ENCODE peak calls at places on chromosomes 16 and 17, in six cellular contexts. One of them, this sample, is unnamed.

GRCh38 chr16:66503030-66503429 is 46.9 kb downstream of the TK2 start:
- DNase-seq in H9: no peak
- DNase-seq in IMR-90: no peak
- DNase-seq in H1: no peak
- DNase-seq in mesenchymal stem cell: no peak
- DNase-seq in neuronal stem cell: no peak
- DNase-seq in this sample: no peak

GRCh38 chr17:19019041-19019941 is 14.7 kb upstream of the FAM83G start:
- DNase-seq in H9: no peak
- DNase-seq in H1: no peak
- DNase-seq in neuronal stem cell: no peak
- DNase-seq in mesenchymal stem cell: no peak
- DNase-seq in IMR-90: no peak
- DNase-seq in this sample: no peak

GRCh38 chr16:87255866-87256265 is 61.3 kb downstream of the C16orf95 start:
- DNase-seq in mesenchymal stem cell: no peak
- DNase-seq in H9: no peak
- DNase-seq in H1: no peak
- DNase-seq in neuronal stem cell: no peak
- DNase-seq in IMR-90: no peak
- DNase-seq in this sample: no peak

GRCh38 chr16:65489531-65490023 is 367.7 kb upstream of the CDH11 start:
- DNase-seq in mesenchymal stem cell: no peak
- DNase-seq in neuronal stem cell: no peak
- DNase-seq in H1: no peak
- DNase-seq in H9: no peak
- DNase-seq in IMR-90: no peak
- DNase-seq in this sample: no peak

GRCh38 chr16:35752773-35753558 is 2293.6 kb downstream of the TP53TG3F start:
- DNase-seq in H1: no peak
- DNase-seq in neuronal stem cell: no peak
- DNase-seq in H9: no peak
- DNase-seq in IMR-90: no peak
- DNase-seq in mesenchymal stem cell: no peak
- DNase-seq in this sample: no peak

GRCh38 chr16:85356157-85356556 is 243.9 kb upstream of the CIBAR2 start:
- DNase-seq in H1: no peak
- DNase-seq in H9: no peak
- DNase-seq in mesenchymal stem cell: no peak
- DNase-seq in neuronal stem cell: no peak
- DNase-seq in IMR-90: no peak
- DNase-seq in this sample: no peak

GRCh38 chr17:75506134-75506533 is 9.2 kb downstream of the CASKIN2 start:
- DNase-seq in mesenchymal stem cell: no peak
- DNase-seq in neuronal stem cell: no peak
- DNase-seq in H9: no peak
- DNase-seq in H1: no peak
- DNase-seq in IMR-90: no peak
- DNase-seq in this sample: no peak

GRCh38 chr17:82571855-82572254 is 52.3 kb downstream of the FOXK2 start:
- DNase-seq in mesenchymal stem cell: no peak
- DNase-seq in H9: no peak
- DNase-seq in neuronal stem cell: no peak
- DNase-seq in IMR-90: no peak
- DNase-seq in H1: no peak
- DNase-seq in this sample: no peak

GRCh38 chr17:31329221-31329620 is 7.8 kb upstream of the EVI2A start:
- DNase-seq in H1: no peak
- DNase-seq in mesenchymal stem cell: peak
- DNase-seq in H9: no peak
- DNase-seq in IMR-90: peak
- DNase-seq in neuronal stem cell: no peak
- DNase-seq in this sample: peak

GRCh38 chr16:46830902-46831647 is at the start of gene C16orf87:
- DNase-seq in H9: peak
- DNase-seq in neuronal stem cell: peak
- DNase-seq in mesenchymal stem cell: peak
- DNase-seq in H1: peak
- DNase-seq in IMR-90: peak
- DNase-seq in this sample: peak
- H4K91ac ChIP-seq in H9: no peak
- H4K91ac ChIP-seq in neuronal stem cell: no peak
- H4K91ac ChIP-seq in mesenchymal stem cell: peak
- H4K91ac ChIP-seq in H1: no peak
- H4K91ac ChIP-seq in IMR-90: peak
- H4K91ac ChIP-seq in this sample: peak

GRCh38 chr16:15415411-15416070 is 18.8 kb upstream of the BMERB1 start:
- DNase-seq in mesenchymal stem cell: no peak
- DNase-seq in H1: no peak
- DNase-seq in IMR-90: peak
- DNase-seq in H9: no peak
- DNase-seq in neuronal stem cell: no peak
- DNase-seq in this sample: no peak
- H3K4me2 ChIP-seq in mesenchymal stem cell: no peak
- H3K4me2 ChIP-seq in H1: no peak
- H3K4me2 ChIP-seq in IMR-90: no peak
- H3K4me2 ChIP-seq in H9: no peak
- H3K4me2 ChIP-seq in neuronal stem cell: no peak
- H3K4me2 ChIP-seq in this sample: no peak

GRCh38 chr16:30896203-30896889 is at the start of gene CTF1:
- DNase-seq in neuronal stem cell: peak
- DNase-seq in H1: peak
- DNase-seq in mesenchymal stem cell: peak
- DNase-seq in IMR-90: peak
- DNase-seq in H9: peak
- DNase-seq in this sample: peak
- H2BK120ac ChIP-seq in neuronal stem cell: peak
- H2BK120ac ChIP-seq in H1: no peak
- H2BK120ac ChIP-seq in mesenchymal stem cell: peak
- H2BK120ac ChIP-seq in IMR-90: peak
- H2BK120ac ChIP-seq in H9: no peak
- H2BK120ac ChIP-seq in this sample: peak

GRCh38 chr17:39145143-39145542 is 6.3 kb downstream of the PLXDC1 start:
- DNase-seq in mesenchymal stem cell: no peak
- DNase-seq in H9: no peak
- DNase-seq in H1: no peak
- DNase-seq in neuronal stem cell: no peak
- DNase-seq in IMR-90: no peak
- DNase-seq in this sample: no peak
- H4K91ac ChIP-seq in mesenchymal stem cell: peak
- H4K91ac ChIP-seq in H9: no peak
- H4K91ac ChIP-seq in H1: no peak
- H4K91ac ChIP-seq in neuronal stem cell: no peak
- H4K91ac ChIP-seq in IMR-90: no peak
- H4K91ac ChIP-seq in this sample: no peak

GRCh38 chr17:32870027-32870670 is 6.8 kb downstream of the MYO1D start:
- DNase-seq in IMR-90: no peak
- DNase-seq in neuronal stem cell: no peak
- DNase-seq in H1: no peak
- DNase-seq in H9: no peak
- DNase-seq in mesenchymal stem cell: peak
- DNase-seq in this sample: no peak
- H3K4me2 ChIP-seq in IMR-90: no peak
- H3K4me2 ChIP-seq in neuronal stem cell: no peak
- H3K4me2 ChIP-seq in H1: no peak
- H3K4me2 ChIP-seq in H9: no peak
- H3K4me2 ChIP-seq in mesenchymal stem cell: no peak
- H3K4me2 ChIP-seq in this sample: no peak

GRCh38 chr16:29687755-29688154 is 8.8 kb downstream of the QPRT start:
- DNase-seq in neuronal stem cell: no peak
- DNase-seq in H9: no peak
- DNase-seq in H1: no peak
- DNase-seq in IMR-90: no peak
- DNase-seq in mesenchymal stem cell: no peak
- DNase-seq in this sample: peak
- H2BK120ac ChIP-seq in neuronal stem cell: no peak
- H2BK120ac ChIP-seq in H9: no peak
- H2BK120ac ChIP-seq in H1: peak
- H2BK120ac ChIP-seq in IMR-90: no peak
- H2BK120ac ChIP-seq in mesenchymal stem cell: no peak
- H2BK120ac ChIP-seq in this sample: peak

GRCh38 chr16:82660966-82661365 is 34.2 kb downstream of the CDH13 start:
- DNase-seq in mesenchymal stem cell: no peak
- DNase-seq in IMR-90: no peak
- DNase-seq in neuronal stem cell: no peak
- DNase-seq in H9: no peak
- DNase-seq in H1: no peak
- DNase-seq in this sample: no peak

GRCh38 chr16:82657786-82658185 is 31.0 kb downstream of the CDH13 start:
- DNase-seq in H1: no peak
- DNase-seq in mesenchymal stem cell: no peak
- DNase-seq in H9: no peak
- DNase-seq in IMR-90: no peak
- DNase-seq in neuronal stem cell: no peak
- DNase-seq in this sample: no peak

GRCh38 chr16:82658796-82659195 is 32.0 kb downstream of the CDH13 start:
- DNase-seq in H9: no peak
- DNase-seq in IMR-90: peak
- DNase-seq in neuronal stem cell: no peak
- DNase-seq in H1: no peak
- DNase-seq in mesenchymal stem cell: no peak
- DNase-seq in this sample: no peak

GRCh38 chr16:82657239-82657638 is 30.5 kb downstream of the CDH13 start:
- DNase-seq in mesenchymal stem cell: peak
- DNase-seq in IMR-90: peak
- DNase-seq in H9: no peak
- DNase-seq in neuronal stem cell: no peak
- DNase-seq in H1: no peak
- DNase-seq in this sample: peak

GRCh38 chr16:82660078-82660645 is 33.4 kb downstream of the CDH13 start:
- DNase-seq in H9: peak
- DNase-seq in mesenchymal stem cell: peak
- DNase-seq in IMR-90: peak
- DNase-seq in neuronal stem cell: no peak
- DNase-seq in H1: no peak
- DNase-seq in this sample: no peak
- H4K91ac ChIP-seq in H9: no peak
- H4K91ac ChIP-seq in mesenchymal stem cell: no peak
- H4K91ac ChIP-seq in IMR-90: no peak
- H4K91ac ChIP-seq in neuronal stem cell: no peak
- H4K91ac ChIP-seq in H1: no peak
- H4K91ac ChIP-seq in this sample: no peak

GRCh38 chr17:16989230-16989952 is 17.5 kb upstream of the TNFRSF13B start:
- DNase-seq in mesenchymal stem cell: no peak
- DNase-seq in H9: peak
- DNase-seq in H1: no peak
- DNase-seq in neuronal stem cell: no peak
- DNase-seq in IMR-90: no peak
- DNase-seq in this sample: no peak

GRCh38 chr17:16988749-16989229 is 16.9 kb upstream of the TNFRSF13B start:
- DNase-seq in neuronal stem cell: no peak
- DNase-seq in IMR-90: no peak
- DNase-seq in H9: no peak
- DNase-seq in mesenchymal stem cell: no peak
- DNase-seq in H1: no peak
- DNase-seq in this sample: no peak

GRCh38 chr17:16989953-16990860 is 18.3 kb upstream of the TNFRSF13B start:
- DNase-seq in H1: no peak
- DNase-seq in H9: peak
- DNase-seq in neuronal stem cell: no peak
- DNase-seq in IMR-90: peak
- DNase-seq in mesenchymal stem cell: peak
- DNase-seq in this sample: no peak

GRCh38 chr17:16994626-16995025 is 22.7 kb upstream of the TNFRSF13B start:
- DNase-seq in IMR-90: no peak
- DNase-seq in H9: no peak
- DNase-seq in neuronal stem cell: no peak
- DNase-seq in mesenchymal stem cell: no peak
- DNase-seq in H1: no peak
- DNase-seq in this sample: no peak

DNA sequence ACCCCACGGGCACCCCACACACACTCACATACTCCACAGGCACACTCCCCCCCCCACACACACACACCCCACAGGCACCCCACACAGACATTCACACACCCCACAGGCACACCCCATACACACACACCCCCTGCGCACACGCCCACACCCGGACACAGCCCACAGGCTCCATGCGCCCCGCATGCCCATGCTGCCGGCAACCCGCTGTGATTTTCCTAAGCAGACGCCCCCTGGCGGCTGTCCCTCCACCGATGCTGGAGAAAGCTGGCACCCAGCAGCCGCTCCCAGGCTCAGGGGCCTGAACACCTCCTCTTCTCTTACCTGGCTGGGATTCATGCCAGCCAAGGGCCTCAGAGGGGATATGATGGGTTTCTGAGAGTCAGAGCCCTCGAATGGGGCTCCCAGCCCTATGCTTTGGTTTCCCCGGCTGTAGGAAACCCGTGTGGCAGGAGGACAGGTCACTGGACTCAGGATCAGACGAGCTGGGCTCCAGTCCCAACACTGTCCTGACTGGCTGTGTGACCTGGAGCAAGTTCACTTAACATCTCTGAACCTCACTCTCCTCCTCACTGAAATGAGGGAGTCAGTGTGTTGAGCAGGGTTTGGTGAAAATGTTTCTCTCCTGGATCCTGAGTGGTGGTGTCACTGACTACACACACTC is 19.6 kb upstream of the TNFRSF13B start:
- DNase-seq in H1: peak
- DNase-seq in IMR-90: peak
- DNase-seq in mesenchymal stem cell: peak
- DNase-seq in neuronal stem cell: peak
- DNase-seq in H9: peak
- DNase-seq in this sample: peak
- H3K4me2 ChIP-seq in H1: no peak
- H3K4me2 ChIP-seq in IMR-90: no peak
- H3K4me2 ChIP-seq in mesenchymal stem cell: no peak
- H3K4me2 ChIP-seq in neuronal stem cell: peak
- H3K4me2 ChIP-seq in H9: no peak
- H3K4me2 ChIP-seq in this sample: no peak

GRCh38 chr17:59365383-59365981 is 34.0 kb downstream of the YPEL2 start:
- DNase-seq in mesenchymal stem cell: no peak
- DNase-seq in H1: no peak
- DNase-seq in H9: no peak
- DNase-seq in neuronal stem cell: peak
- DNase-seq in IMR-90: no peak
- DNase-seq in this sample: no peak
- H2BK120ac ChIP-seq in mesenchymal stem cell: no peak
- H2BK120ac ChIP-seq in H1: no peak
- H2BK120ac ChIP-seq in H9: no peak
- H2BK120ac ChIP-seq in neuronal stem cell: no peak
- H2BK120ac ChIP-seq in IMR-90: no peak
- H2BK120ac ChIP-seq in this sample: peak

This sample was measured in trophoblast cell.